ENCODE peak calls at places on chromosomes 4 and X, in seven cellular contexts. Z, D, R, O, Y, F and H are unnamed samples.

GRCh38 chr4:100569196-100569595 is 51.4 kb upstream of the EMCN start:
- DNase-seq in O (no peak), D (no peak), Z (no peak), Y (no peak), R (no peak), F (no peak), H (no peak)

GRCh38 chr4:55125763-55126541 is 557 bp upstream of the KDR start:
- DNase-seq in Z (peak), O (no peak), Y (no peak), F (no peak), R (peak), D (peak), H (peak)

GRCh38 chrX:50903387-50904027 is 7.0 kb upstream of the BMP15 start:
- DNase-seq in Y (no peak), F (peak), R (no peak), Z (peak), O (no peak), D (no peak), H (peak)

GRCh38 chrX:111244238-111244750 is 26.0 kb downstream of the CAPN6 start:
- DNase-seq in Y (no peak), F (no peak), Z (peak), D (no peak), R (no peak), O (no peak), H (peak)

GRCh38 chr4:54254116-54254914 is 25.2 kb downstream of the PDGFRA start:
- DNase-seq in Z (no peak), D (no peak), O (no peak), F (no peak), Y (no peak), R (no peak), H (peak)

GRCh38 chr4:172996571-172997216 is 171.9 kb upstream of the GALNT7 start:
- DNase-seq in O (no peak), F (peak), D (no peak), R (no peak), Y (no peak), Z (no peak), H (peak)

GRCh38 chr4:154559141-154559841 is 3.5 kb upstream of the FGB start:
- DNase-seq in R (no peak), O (peak), F (peak), Y (no peak), Z (peak), D (no peak), H (peak)

GRCh38 chr4:114267976-114268375 is 288.5 kb upstream of the ARSJ start:
- DNase-seq in Z (no peak), Y (no peak), F (no peak), O (no peak), D (no peak), R (no peak), H (peak)

GRCh38 chr4:54229631-54230478 is 762 bp downstream of the PDGFRA start:
- DNase-seq in R (peak), Y (peak), F (no peak), O (no peak), Z (no peak), D (peak), H (peak)

GRCh38 chr4:85475631-85476233 is 782 bp downstream of the ARHGAP24 start:
- DNase-seq in F (no peak), O (no peak), Z (peak), R (no peak), Y (peak), D (peak), H (peak)

GRCh38 chr4:181569553-181569952 is 673.6 kb upstream of the TENM3 start:
- DNase-seq in F (no peak), D (no peak), Y (no peak), O (no peak), R (no peak), Z (peak), H (peak)

GRCh38 chr4:15373363-15373762 is 54.5 kb upstream of the C1QTNF7 start:
- DNase-seq in O (no peak), F (no peak), Y (no peak), R (no peak), D (no peak), Z (no peak), H (no peak)

GRCh38 chrX:13835825-13836224 is 18.9 kb upstream of the GPM6B start:
- DNase-seq in R (no peak), O (no peak), Z (no peak), F (no peak), Y (no peak), D (no peak), H (no peak)

GRCh38 chr4:113878718-113879117 is 100.7 kb downstream of the ARSJ start:
- DNase-seq in Z (peak), Y (no peak), F (no peak), D (no peak), O (no peak), R (no peak), H (peak)

GRCh38 chr4:4507403-4507802 is 34.4 kb downstream of the STX18 start:
- DNase-seq in Y (no peak), O (no peak), Z (no peak), R (no peak), F (no peak), D (no peak), H (no peak)

GRCh38 chrX:29090811-29091210 is 503.6 kb downstream of the IL1RAPL1 start:
- DNase-seq in D (no peak), Y (no peak), R (no peak), O (peak), F (no peak), Z (peak), H (peak)

GRCh38 chr4:119690871-119691270 is 62.3 kb upstream of the PDE5A start:
- DNase-seq in R (no peak), F (no peak), Z (no peak), Y (no peak), O (no peak), D (no peak), H (no peak)

GRCh38 chr4:15655223-15656037 is at the start of gene FBXL5:
- DNase-seq in O (peak), D (peak), Y (peak), Z (peak), F (peak), R (peak), H (peak)

GRCh38 chr4:170652571-170652970 is 562.8 kb upstream of the AADAT start:
- DNase-seq in R (no peak), Y (no peak), Z (no peak), D (no peak), O (no peak), F (no peak), H (peak)

GRCh38 chr4:69984030-69984443 is 11.7 kb upstream of the STATH start:
- DNase-seq in R (no peak), O (peak), D (no peak), Y (no peak), Z (peak), F (no peak), H (peak)

GRCh38 chrX:118577041-118577440 is 81.4 kb downstream of the DOCK11 start:
- DNase-seq in Y (no peak), R (no peak), D (no peak), F (peak), Z (no peak), O (no peak), H (peak)

GRCh38 chr4:120877021-120877420 is 45.5 kb downstream of the PRDM5 start:
- DNase-seq in R (no peak), F (no peak), D (no peak), Z (no peak), O (no peak), Y (no peak), H (no peak)

GRCh38 chrX:129842510-129843208 is 1.0 kb downstream of the ZDHHC9 start:
- DNase-seq in Y (no peak), D (peak), O (peak), Z (no peak), F (peak), R (peak), H (peak)

GRCh38 chrX:139106111-139106510 is 394.6 kb upstream of the FGF13 start:
- DNase-seq in O (no peak), R (no peak), Z (peak), F (peak), D (no peak), Y (no peak), H (no peak)

GRCh38 chr4:186643501-186644315 is 79.9 kb downstream of the FAT1 start:
- DNase-seq in F (no peak), D (no peak), R (no peak), Z (peak), O (no peak), Y (no peak), H (peak)

GRCh38 chrX:83916525-83916924 is 55.6 kb downstream of the CYLC1 start:
- DNase-seq in D (no peak), Z (peak), O (no peak), F (peak), Y (no peak), R (no peak), H (peak)

GRCh38 chrX:21374994-21375794 is 976 bp downstream of the CNKSR2 start:
- DNase-seq in R (peak), F (no peak), D (peak), O (no peak), Z (no peak), Y (peak), H (no peak)

GRCh38 chr4:88333741-88334405 is 44.8 kb upstream of the HERC6 start:
- DNase-seq in R (no peak), Y (no peak), O (no peak), F (no peak), Z (no peak), D (no peak), H (peak)

GRCh38 chr4:16915956-16916355 is 17.5 kb upstream of the LDB2 start:
- DNase-seq in Z (no peak), F (no peak), R (no peak), D (no peak), Y (no peak), O (no peak), H (no peak)

GRCh38 chr4:18318682-18319410 is 297.3 kb upstream of the LCORL start:
- DNase-seq in Y (peak), O (no peak), Z (no peak), R (no peak), F (peak), D (no peak), H (peak)

DNA sequence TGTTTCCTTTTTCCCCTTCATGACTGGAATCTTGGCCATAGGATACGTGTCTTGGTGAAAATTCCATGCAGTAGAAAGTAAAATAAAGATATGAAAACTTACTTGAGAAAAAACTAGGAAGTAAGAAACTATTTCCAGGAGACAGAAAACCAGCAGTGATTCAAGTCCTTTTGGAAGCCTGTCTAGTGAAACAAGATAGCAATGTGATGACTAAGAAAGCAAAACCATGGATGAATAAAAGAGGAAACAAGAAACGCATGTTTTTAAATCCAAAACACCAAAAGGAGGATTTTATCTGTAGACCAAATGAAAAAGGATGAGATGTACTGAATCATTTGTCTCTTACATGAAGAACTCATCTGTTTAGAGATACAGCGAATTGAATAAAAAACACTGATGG is 1430.0 kb downstream of the ARAP2 start:
- DNase-seq in O (no peak), Z (no peak), F (no peak), D (no peak), R (no peak), Y (no peak), H (no peak)
- H3K4me3 ChIP-seq in O (no peak), Z (no peak), F (no peak), D (no peak), R (no peak), Y (no peak), H (no peak)

GRCh38 chr4:182855877-182856276 is 61.3 kb downstream of the DCTD start:
- DNase-seq in Z (no peak), Y (no peak), F (no peak), O (no peak), R (no peak), D (peak), H (no peak)
- TF ChIP-seq CTCF in Z (no peak), Y (no peak), F (no peak), O (no peak), R (no peak), D (no peak), H (no peak)

GRCh38 chrX:74421181-74422028 is at the start of gene SLC16A2:
- DNase-seq in O (peak), D (peak), Z (peak), Y (peak), F (peak), R (peak), H (peak)
- H3K4me3 ChIP-seq in O (peak), D (peak), Z (peak), Y (peak), F (peak), R (peak), H (peak)

DNA sequence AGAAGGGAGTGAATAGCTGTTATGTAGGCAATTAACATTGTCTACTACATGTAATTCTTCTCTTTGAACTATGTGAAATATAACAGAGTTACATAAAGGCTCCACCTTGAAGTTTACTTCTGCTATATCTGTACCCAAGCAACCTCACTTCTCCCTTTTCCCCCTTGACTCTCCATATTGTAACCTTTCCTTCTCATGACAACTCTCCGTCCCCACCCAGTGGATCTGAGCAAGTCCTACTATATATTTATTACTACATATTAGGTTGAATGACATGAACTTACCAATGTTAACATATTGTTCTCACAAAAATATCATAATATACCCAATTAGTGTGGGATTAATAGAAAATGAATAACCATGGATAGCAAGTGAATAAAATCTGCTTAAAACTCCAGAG is 93.2 kb upstream of the ATP8A1 start:
- DNase-seq in D (no peak), Z (no peak), Y (no peak), R (no peak), F (peak), O (peak), H (no peak)
- TF ChIP-seq CTCF in D (peak), Z (no peak), Y (peak), R (no peak), F (peak), O (peak), H (no peak)

GRCh38 chr4:89838005-89838404 is 1.0 kb upstream of the SNCA start:
- DNase-seq in Y (no peak), D (no peak), Z (peak), O (no peak), R (no peak), F (no peak), H (peak)
- H3K4me3 ChIP-seq in Y (peak), D (peak), Z (peak), O (no peak), R (peak), F (peak), H (peak)

GRCh38 chr4:167020410-167020809 is 213.9 kb downstream of the SPOCK3 start:
- DNase-seq in F (no peak), O (no peak), Z (peak), R (no peak), Y (no peak), D (no peak), H (peak)

GRCh38 chr4:167014944-167015343 is 219.3 kb downstream of the SPOCK3 start:
- DNase-seq in O (no peak), Y (no peak), D (no peak), F (no peak), Z (no peak), R (no peak), H (no peak)
- TF ChIP-seq CTCF in O (no peak), Y (no peak), D (no peak), F (no peak), Z (no peak), R (no peak), H (no peak)

DNA sequence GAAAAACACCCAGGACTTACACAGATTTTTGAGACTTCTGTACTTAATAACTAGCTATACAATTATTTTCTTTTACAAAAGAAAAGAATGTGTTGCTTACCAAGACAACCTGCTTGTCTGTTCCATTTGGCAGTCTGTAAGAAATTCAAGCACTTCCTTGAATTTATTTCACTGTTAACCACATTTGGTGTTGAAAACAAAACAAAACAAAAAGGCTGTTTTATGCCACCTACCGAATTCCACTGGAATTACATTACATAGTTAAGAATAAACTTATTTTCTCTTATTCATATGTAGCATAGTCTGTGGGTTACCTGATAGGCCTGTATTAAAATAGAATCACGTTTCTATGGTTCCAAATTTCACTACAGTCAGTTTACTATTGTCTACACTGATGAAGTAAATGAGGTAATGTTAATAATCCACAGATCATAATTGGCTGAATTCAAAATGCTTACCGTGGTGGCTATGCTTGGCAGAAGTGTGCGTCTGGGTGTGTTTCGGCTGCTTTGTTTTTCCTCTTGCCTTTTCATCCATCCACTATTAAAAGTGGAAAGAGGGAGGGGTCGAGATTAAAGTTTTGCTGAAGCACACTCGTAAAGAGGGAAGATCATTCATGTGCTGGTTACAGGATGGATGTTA is at the start of gene TLR1:
- DNase-seq in Z (peak), F (no peak), O (peak), R (no peak), D (no peak), Y (no peak), H (peak)
- H3K4me3 ChIP-seq in Z (no peak), F (peak), O (no peak), R (peak), D (peak), Y (peak), H (no peak)

GRCh38 chrX:12076046-12076445 is 62.2 kb upstream of the FRMPD4 start:
- DNase-seq in F (no peak), Z (no peak), O (no peak), R (no peak), Y (no peak), D (no peak), H (peak)
- TF ChIP-seq CTCF in F (no peak), Z (no peak), O (no peak), R (no peak), Y (no peak), D (no peak), H (peak)

GRCh38 chr4:5931526-5931925 is 38.6 kb upstream of the CRMP1 start:
- DNase-seq in O (no peak), R (no peak), D (no peak), F (no peak), Y (no peak), Z (peak), H (no peak)
- H3K4me3 ChIP-seq in O (no peak), R (no peak), D (no peak), F (no peak), Y (no peak), Z (no peak), H (no peak)